ENCODE peak calls at places on chromosome 9, in seven cellular contexts. Y, S, X, Z, E, Q and L are unnamed samples.
A peak's percentile ranks its signal among the peaks of the same experiment; 100 is the strongest.

GRCh38 chr9:72758944-72759343 is 193.9 kb downstream of the ALDH1A1 start:
- DNase-seq in Y (no peak), S (no peak), X (no peak), Z (no peak), E (no peak), Q (no peak), L (no peak)

GRCh38 chr9:133956520-133957076 is 35.5 kb downstream of the VAV2 start:
- DNase-seq in Y (no peak), S (no peak), X (no peak), Z (peak; percentile 41), E (peak; percentile 58), Q (peak; percentile 81), L (no peak)

GRCh38 chr9:12640021-12640587 is 53.1 kb upstream of the TYRP1 start:
- DNase-seq in Y (no peak), S (no peak), X (peak; percentile 48), Z (peak; percentile 81), E (peak; percentile 28), Q (no peak), L (no peak)

GRCh38 chr9:105503873-105504272 is 54.1 kb upstream of the FKTN start:
- DNase-seq in Y (no peak), S (no peak), X (no peak), Z (peak; percentile 30), E (no peak), Q (no peak), L (no peak)

GRCh38 chr9:16128003-16128402 is 575.2 kb downstream of the CCDC171 start:
- DNase-seq in Y (no peak), S (no peak), X (no peak), Z (no peak), E (no peak), Q (no peak), L (no peak)

GRCh38 chr9:129656795-129657390 is 8.6 kb upstream of the PRRX2 start:
- DNase-seq in Y (no peak), S (no peak), X (peak; percentile 50), Z (no peak), E (no peak), Q (no peak), L (peak; percentile 35)

GRCh38 chr9:9790216-9790872 is 822.5 kb downstream of the PTPRD start:
- DNase-seq in Y (no peak), S (peak; percentile 40), X (peak; percentile 10), Z (peak; percentile 3), E (peak; percentile 89), Q (peak; percentile 65), L (no peak)

GRCh38 chr9:77534376-77535057 is 113.6 kb downstream of the GNA14 start:
- DNase-seq in Y (no peak), S (no peak), X (no peak), Z (peak; percentile 34), E (no peak), Q (peak; percentile 83), L (no peak)

GRCh38 chr9:7094052-7094451 is 336.3 kb downstream of the KDM4C start:
- DNase-seq in Y (no peak), S (peak; percentile 54), X (no peak), Z (peak; percentile 33), E (no peak), Q (peak; percentile 71), L (no peak)

GRCh38 chr9:34507556-34507955 is 15.2 kb downstream of the ENHO start:
- DNase-seq in Y (peak; percentile 26), S (no peak), X (no peak), Z (no peak), E (no peak), Q (peak; percentile 30), L (no peak)

GRCh38 chr9:18890372-18890771 is 142.6 kb downstream of the SAXO1 start:
- DNase-seq in Y (no peak), S (no peak), X (no peak), Z (peak; percentile 70), E (no peak), Q (no peak), L (no peak)

GRCh38 chr9:34746526-34746925 is 36.6 kb upstream of the CCL21 start:
- DNase-seq in Y (no peak), S (no peak), X (no peak), Z (peak; percentile 16), E (no peak), Q (no peak), L (peak; percentile 34)

GRCh38 chr9:133463234-133463863 is 3.6 kb downstream of the CACFD1 start:
- DNase-seq in Y (no peak), S (no peak), X (no peak), Z (no peak), E (peak; percentile 51), Q (peak; percentile 85), L (no peak)

GRCh38 chr9:133147412-133148271 is 16.1 kb downstream of the GBGT1 start:
- DNase-seq in Y (no peak), S (peak; percentile 92), X (no peak), Z (peak; percentile 59), E (peak; percentile 77), Q (peak; percentile 97), L (peak; percentile 93)

GRCh38 chr9:89427621-89428221 is 70.2 kb downstream of the SEMA4D start:
- DNase-seq in Y (no peak), S (no peak), X (no peak), Z (no peak), E (no peak), Q (no peak), L (no peak)

GRCh38 chr9:87372401-87372851 is 125.2 kb upstream of the DAPK1 start:
- DNase-seq in Y (no peak), S (no peak), X (no peak), Z (no peak), E (no peak), Q (no peak), L (peak; percentile 78)

GRCh38 chr9:130843049-130843908 is 8.2 kb downstream of the ABL1 start:
- DNase-seq in Y (no peak), S (no peak), X (no peak), Z (no peak), E (no peak), Q (peak; percentile 38), L (no peak)

GRCh38 chr9:110027624-110028023 is 180.3 kb downstream of the C9orf152 start:
- DNase-seq in Y (no peak), S (no peak), X (no peak), Z (peak; percentile 85), E (no peak), Q (no peak), L (no peak)

GRCh38 chr9:5425006-5425628 is 12.6 kb downstream of the PLGRKT start:
- DNase-seq in Y (no peak), S (no peak), X (no peak), Z (peak; percentile 27), E (peak; percentile 56), Q (no peak), L (no peak)

GRCh38 chr9:103397868-103398600 is 402.9 kb downstream of the CYLC2 start:
- DNase-seq in Y (no peak), S (peak; percentile 54), X (peak; percentile 53), Z (peak; percentile 54), E (peak; percentile 31), Q (peak; percentile 84), L (peak; percentile 36)

GRCh38 chr9:35051069-35051967 is 21.1 kb downstream of the VCP start:
- DNase-seq in Y (no peak), S (peak; percentile 66), X (no peak), Z (peak; percentile 75), E (peak; percentile 53), Q (peak; percentile 88), L (no peak)

GRCh38 chr9:95666096-95666784 is 149.5 kb upstream of the PTCH1 start:
- DNase-seq in Y (no peak), S (no peak), X (no peak), Z (no peak), E (no peak), Q (no peak), L (no peak)

GRCh38 chr9:88388886-88389617 is 808 bp downstream of the SPIN1 start:
- DNase-seq in Y (peak; percentile 53), S (peak; percentile 59), X (no peak), Z (peak; percentile 76), E (peak; percentile 53), Q (peak; percentile 91), L (peak; percentile 72)

GRCh38 chr9:135347461-135347860 is 132.1 kb upstream of the PPP1R26 start:
- DNase-seq in Y (peak; percentile 30), S (no peak), X (no peak), Z (no peak), E (no peak), Q (no peak), L (no peak)
- H3K4me3 ChIP-seq in Y (no peak overlapping the region), S (no peak overlapping the region), X (no peak overlapping the region), Z (no peak overlapping the region), E (no peak overlapping the region), Q (no peak overlapping the region), L (no peak overlapping the region)

GRCh38 chr9:81694541-81694940 is 5.2 kb upstream of the TLE1 start:
- DNase-seq in Y (no peak), S (no peak), X (no peak), Z (no peak), E (no peak), Q (peak; percentile 38), L (no peak)
- H3K4me3 ChIP-seq in Y (no peak overlapping the region), S (no peak overlapping the region), X (no peak overlapping the region), Z (no peak overlapping the region), E (no peak overlapping the region), Q (no peak overlapping the region), L (no peak overlapping the region)

GRCh38 chr9:137195525-137196220 is 4.9 kb downstream of the TPRN start:
- DNase-seq in Y (no peak), S (peak; percentile 90), X (no peak), Z (no peak), E (no peak), Q (no peak), L (peak; percentile 93)
- H3K4me3 ChIP-seq in Y (no peak overlapping the region), S (no peak overlapping the region), X (no peak overlapping the region), Z (no peak overlapping the region), E (no peak overlapping the region), Q (no peak overlapping the region), L (peak overlapping the region; percentile 5)

GRCh38 chr9:93343663-93344062 is 107.8 kb upstream of the FAM120A start:
- DNase-seq in Y (no peak), S (no peak), X (no peak), Z (no peak), E (no peak), Q (no peak), L (no peak)

GRCh38 chr9:93345630-93346239 is 105.8 kb upstream of the FAM120A start:
- DNase-seq in Y (no peak), S (no peak), X (no peak), Z (no peak), E (no peak), Q (peak; percentile 75), L (no peak)

GRCh38 chr9:93346240-93347112 is 105.0 kb upstream of the FAM120A start:
- DNase-seq in Y (no peak), S (no peak), X (no peak), Z (peak; percentile 26), E (no peak), Q (peak; percentile 78), L (no peak)
- H3K4me3 ChIP-seq in Y (peak overlapping the region; percentile 1), S (no peak overlapping the region), X (peak overlapping the region; percentile 33), Z (peak overlapping the region; percentile 36), E (no peak overlapping the region), Q (peak overlapping the region; percentile 70), L (no peak overlapping the region)

DNA sequence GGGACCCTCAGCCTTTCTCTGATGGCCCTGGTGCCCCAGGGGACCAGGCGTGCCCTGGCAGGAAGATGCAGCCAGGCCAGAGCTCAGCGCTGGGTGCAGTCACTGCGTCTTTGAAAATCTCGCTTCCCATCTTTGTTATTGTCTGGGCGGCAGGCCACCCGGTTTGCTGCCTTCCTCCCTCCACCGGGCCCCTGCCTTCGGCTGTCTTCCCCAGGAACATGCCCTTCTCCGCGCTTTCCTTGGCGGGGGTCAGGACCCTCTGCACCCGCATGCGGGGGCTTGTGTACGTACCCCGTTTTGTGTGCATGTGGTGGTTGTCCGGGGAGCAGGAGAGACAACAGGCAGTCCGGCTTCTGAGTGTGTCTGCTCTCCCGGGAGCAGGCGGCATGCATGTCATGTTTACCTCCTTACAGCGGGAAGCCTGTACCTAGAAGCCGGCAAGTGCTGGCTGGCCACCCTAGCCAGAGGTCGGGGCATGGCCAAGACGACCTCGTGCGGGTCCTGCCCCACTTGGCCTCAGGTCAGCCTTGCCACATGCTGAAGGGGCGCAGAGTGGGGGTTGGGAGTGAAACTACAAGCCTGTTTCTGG is 49.5 kb downstream of the DAB2IP start:
- DNase-seq in Y (no peak), S (no peak), X (no peak), Z (no peak), E (peak; percentile 52), Q (no peak), L (no peak)
- H3K4me3 ChIP-seq in Y (peak overlapping the region; percentile 84), S (no peak overlapping the region), X (no peak overlapping the region), Z (no peak overlapping the region), E (peak overlapping the region; percentile 66), Q (no peak overlapping the region), L (no peak overlapping the region)